ENCODE peak calls at places on chromosomes 3 and 15, in nine cellular contexts. H is GM12865; N is MV-4-11; V is activated naive CD4-positive, alpha-beta T cell treated with anti-CD3 and anti-CD28 coated beads for 36 hours; S is stimulated activated CD8-positive, alpha-beta memory T cell treated with anti-CD3 and anti-CD28 coated beads, Interleukin-2, amount 100 ng/mL, for 48 hours; G is kidney tubule cell; F is stimulated activated CD4-positive, alpha-beta T cell treated with anti-CD3 and anti-CD28 coated beads, Interleukin-1b, Interleukin-23, amount 100 ng/mL, for 1 hour; X is NT2/D1; Y is left ventricle myocardium inferior. L is an unnamed sample.

GRCh38 chr3:171602072-171602471 is 141.9 kb upstream of the TNIK start:
- DNase-seq in S (no peak), H (no peak), G (no peak), Y (no peak), N (no peak), X (no peak), V (no peak), F (no peak), L (no peak)

GRCh38 chr15:44811347-44811746 is 75.0 kb downstream of the TRIM69 start:
- DNase-seq in S (no peak), F (no peak), H (no peak), Y (no peak), G (no peak), V (no peak), X (no peak), N (no peak), L (no peak)

GRCh38 chr3:197355713-197356112 is 57.3 kb upstream of the DLG1 start:
- DNase-seq in V (no peak), N (no peak), S (no peak), G (peak), Y (no peak), X (no peak), H (no peak), F (no peak), L (no peak)

GRCh38 chr3:107430214-107431047 is 53.2 kb downstream of the CCDC54 start:
- DNase-seq in Y (no peak), G (peak), H (no peak), N (no peak), X (no peak), V (peak), S (no peak), F (no peak), L (peak)

GRCh38 chr3:185317674-185318073 is 45.3 kb upstream of the MAP3K13 start:
- DNase-seq in N (no peak), Y (no peak), F (no peak), G (peak), V (no peak), S (no peak), H (peak), X (no peak), L (no peak)

GRCh38 chr3:11089931-11090330 is 64.4 kb upstream of the HRH1 start:
- DNase-seq in S (no peak), G (no peak), H (no peak), F (no peak), Y (no peak), N (no peak), V (no peak), X (no peak), L (no peak)

GRCh38 chr15:89794627-89795241 is 18.6 kb downstream of the MESP2 start:
- DNase-seq in G (no peak), X (no peak), V (no peak), Y (no peak), N (no peak), S (no peak), F (no peak), H (no peak), L (no peak)

GRCh38 chr3:74426571-74426970 is 187.9 kb downstream of the CNTN3 start:
- DNase-seq in S (no peak), N (no peak), F (no peak), Y (no peak), H (no peak), V (no peak), G (peak), X (no peak), L (no peak)

GRCh38 chr3:130010556-130010955 is 36.0 kb downstream of the TRH start:
- DNase-seq in Y (no peak), N (no peak), V (no peak), G (no peak), S (no peak), H (no peak), F (no peak), X (no peak), L (no peak)

GRCh38 chr3:30658328-30659052 is 52.1 kb downstream of the TGFBR2 start:
- DNase-seq in H (peak), Y (no peak), X (no peak), F (no peak), G (peak), V (peak), N (peak), S (no peak), L (no peak)

GRCh38 chr3:87076951-87077350 is 86.0 kb upstream of the VGLL3 start:
- DNase-seq in X (no peak), N (no peak), H (no peak), S (no peak), G (peak), F (no peak), V (no peak), Y (no peak), L (no peak)

GRCh38 chr15:96359772-96360498 is 29.4 kb downstream of the NR2F2 start:
- DNase-seq in S (no peak), N (no peak), H (no peak), Y (no peak), V (no peak), G (peak), X (no peak), F (no peak), L (peak)

GRCh38 chr15:92809880-92810361 is 90.2 kb upstream of the CHD2 start:
- DNase-seq in F (no peak), S (no peak), H (peak), X (no peak), N (peak), V (peak), Y (no peak), G (peak), L (peak)

GRCh38 chr3:192916455-192917257 is 1.0 kb downstream of the MB21D2 start:
- DNase-seq in S (no peak), V (peak), X (peak), Y (peak), F (no peak), H (peak), G (peak), N (no peak), L (peak)

GRCh38 chr3:58474348-58474911 is 17.5 kb upstream of the KCTD6 start:
- DNase-seq in Y (no peak), N (peak), X (no peak), S (no peak), V (no peak), F (no peak), G (no peak), H (no peak), L (no peak)

GRCh38 chr3:13332740-13333139 is 87.4 kb downstream of the NUP210 start:
- DNase-seq in G (no peak), H (no peak), F (no peak), V (no peak), X (no peak), S (no peak), Y (no peak), N (no peak), L (no peak)

GRCh38 chr15:79981861-79982455 is 11.0 kb upstream of the BCL2A1 start:
- DNase-seq in N (peak), X (no peak), S (no peak), F (no peak), H (peak), G (no peak), V (no peak), Y (no peak), L (no peak)

GRCh38 chr3:107745354-107745753 is 222.6 kb downstream of the BBX start:
- DNase-seq in F (no peak), G (no peak), V (no peak), S (no peak), Y (no peak), X (no peak), H (no peak), N (no peak), L (no peak)

GRCh38 chr3:113736548-113737089 is 9.4 kb downstream of the NAA50 start:
- DNase-seq in X (peak), N (peak), H (peak), V (no peak), G (peak), S (no peak), F (no peak), Y (no peak), L (no peak)

GRCh38 chr15:38002883-38003477 is 68.5 kb downstream of the TMCO5A start:
- DNase-seq in G (peak), Y (peak), V (peak), F (no peak), S (peak), X (peak), N (peak), H (peak), L (no peak)

GRCh38 chr3:27578032-27578431 is 93.8 kb upstream of the SLC4A7 start:
- DNase-seq in H (no peak), X (no peak), N (no peak), G (peak), S (no peak), F (no peak), V (no peak), Y (no peak), L (no peak)